ENCODE peak calls at places on chromosomes 7 and 10, in ten cellular contexts. P is SHP77, F is NCI-H446, U is NAMALWA, H is GOT3, B is caudate nucleus, V is transverse colon, I is glutamatergic neuron, L is left ventricle myocardium inferior, T is NCI-H1417. C is an unnamed sample.

GRCh38 chr7:29179110-29179509 is 15.5 kb upstream of the CHN2 start:
- DNase-seq in P (no peak), F (no peak), U (no peak), H (no peak), B (peak; percentile 69), V (no peak), I (no peak), L (no peak), T (no peak), C (no peak)

GRCh38 chr10:49273082-49273465 is 25.9 kb upstream of the C10orf71 start:
- DNase-seq in P (no peak), F (no peak), U (no peak), H (no peak), B (no peak), V (no peak), I (no peak), L (no peak), T (no peak), C (no peak)

GRCh38 chr10:79316671-79317431 is 30.4 kb upstream of the PPIF start:
- DNase-seq in P (no peak), F (no peak), U (peak; percentile 30), H (no peak), B (no peak), V (no peak), I (no peak), L (no peak), T (peak; percentile 7), C (no peak)

GRCh38 chr7:144513332-144513731 is 109.8 kb upstream of the NOBOX start:
- DNase-seq in P (no peak), F (no peak), U (peak; percentile 22), H (no peak), B (peak; percentile 63), V (no peak), I (no peak), L (no peak), T (peak; percentile 80), C (no peak)

GRCh38 chr10:77943086-77943901 is 16.7 kb upstream of the DLG5 start:
- DNase-seq in P (no peak), F (no peak), U (no peak), H (no peak), B (peak; percentile 10), V (no peak), I (no peak), L (no peak), T (peak; percentile 59), C (no peak)

GRCh38 chr7:22301790-22302189 is 55.2 kb downstream of the RAPGEF5 start:
- DNase-seq in P (no peak), F (no peak), U (no peak), H (no peak), B (no peak), V (no peak), I (no peak), L (no peak), T (no peak), C (no peak)

GRCh38 chr7:20577362-20578069 is 38.0 kb upstream of the ABCB5 start:
- DNase-seq in P (no peak), F (no peak), U (no peak), H (no peak), B (no peak), V (no peak), I (no peak), L (no peak), T (no peak), C (no peak)

GRCh38 chr10:116169782-116170181 is 103.2 kb downstream of the GFRA1 start:
- DNase-seq in P (no peak), F (no peak), U (no peak), H (no peak), B (no peak), V (no peak), I (no peak), L (no peak), T (no peak), C (peak; percentile 68)

GRCh38 chr7:92761391-92762098 is 74.8 kb downstream of the CDK6 start:
- DNase-seq in P (no peak), F (no peak), U (no peak), H (no peak), B (no peak), V (no peak), I (no peak), L (no peak), T (no peak), C (no peak)

GRCh38 chr7:100878685-100879084 is 3.8 kb downstream of the SRRT start:
- DNase-seq in P (no peak), F (no peak), U (no peak), H (no peak), B (no peak), V (no peak), I (no peak), L (no peak), T (no peak), C (no peak)

GRCh38 chr10:108721874-108722273 is 1201.4 kb downstream of the XPNPEP1 start:
- DNase-seq in P (peak; percentile 5), F (no peak), U (no peak), H (no peak), B (no peak), V (no peak), I (no peak), L (no peak), T (no peak), C (no peak)